ENCODE peak calls at places on chromosome 19, in six cellular contexts. M is mesenchymal stem cell, I is IMR-90, N is neuronal stem cell, B is H9, Q is trophoblast cell. S is an unnamed sample.
A peak's percentile ranks its signal among the peaks of the same experiment; 100 is the strongest.

GRCh38 chr19:51439021-51439465 is 19.2 kb downstream of the SIGLEC8 start:
- DNase-seq in B (peak; percentile 40), N (no peak), Q (no peak), M (no peak), I (no peak), S (peak; percentile 21)

GRCh38 chr19:6023085-6023682 is 45.2 kb upstream of the RANBP3 start:
- DNase-seq in M (peak; percentile 58), B (no peak), Q (no peak), I (peak; percentile 71), N (no peak), S (no peak)

GRCh38 chr19:14556662-14557188 is 15.1 kb downstream of the NDUFB7 start:
- DNase-seq in I (peak; percentile 77), N (peak; percentile 72), Q (peak; percentile 86), M (peak; percentile 80), B (peak; percentile 93), S (peak; percentile 88)

GRCh38 chr19:18896421-18896841 is 473 bp upstream of the CERS1 start:
- DNase-seq in B (no peak), I (no peak), M (no peak), N (no peak), Q (no peak), S (no peak)

GRCh38 chr19:46299004-46299509 is 2.2 kb downstream of the HIF3A start:
- DNase-seq in I (peak; percentile 50), N (no peak), Q (no peak), M (peak; percentile 92), B (no peak), S (no peak)

GRCh38 chr19:31340059-31341025 is 8.9 kb downstream of the TSHZ3 start:
- DNase-seq in N (no peak), I (peak; percentile 62), M (peak; percentile 42), B (peak; percentile 27), Q (no peak), S (no peak)

GRCh38 chr19:18340990-18341868 is 831 bp downstream of the PGPEP1 start:
- DNase-seq in I (peak; percentile 42), Q (no peak), M (peak; percentile 68), N (no peak), B (peak; percentile 52), S (peak; percentile 45)

GRCh38 chr19:54433697-54434096 is 15.3 kb upstream of the LENG8 start:
- DNase-seq in B (no peak), Q (no peak), N (no peak), I (no peak), M (no peak), S (no peak)

GRCh38 chr19:48760514-48761221 is 5.3 kb downstream of the FGF21 start:
- DNase-seq in B (no peak), I (no peak), N (no peak), Q (no peak), M (no peak), S (no peak)

GRCh38 chr19:6359517-6359916 is 1.8 kb upstream of the CLPP start:
- DNase-seq in B (no peak), I (no peak), N (no peak), Q (no peak), M (no peak), S (no peak)

GRCh38 chr19:13366529-13367143 is 139.6 kb downstream of the CACNA1A start:
- DNase-seq in N (peak; percentile 30), Q (no peak), B (peak; percentile 40), M (no peak), I (peak; percentile 31), S (peak; percentile 57)

GRCh38 chr19:14096272-14096992 is 5.9 kb upstream of the SAMD1 start:
- DNase-seq in M (no peak), Q (no peak), N (no peak), B (no peak), I (no peak), S (peak; percentile 37)

GRCh38 chr19:37361994-37362393 is 8.9 kb upstream of the ZNF527 start:
- DNase-seq in I (peak; percentile 67), N (no peak), Q (no peak), B (no peak), M (peak; percentile 11), S (no peak)

GRCh38 chr19:38849746-38850230 is at the start of gene HNRNPL:
- DNase-seq in N (no peak), I (no peak), Q (no peak), M (no peak), B (no peak), S (no peak)

GRCh38 chr19:13959962-13960862 is 7.9 kb downstream of the DCAF15 start:
- DNase-seq in B (peak; percentile 64), N (no peak), I (no peak), M (no peak), Q (no peak), S (peak; percentile 59)

GRCh38 chr19:12938536-12939291 is at the start of gene CALR:
- DNase-seq in N (no peak), M (peak; percentile 58), Q (no peak), I (no peak), B (no peak), S (peak; percentile 53)

GRCh38 chr19:18282021-18282787 is 782 bp upstream of the JUND start:
- DNase-seq in M (no peak), N (no peak), Q (no peak), B (no peak), I (no peak), S (peak; percentile 96)

GRCh38 chr19:34452671-34453253 is 24.6 kb downstream of the UBA2 start:
- DNase-seq in M (no peak), N (no peak), B (no peak), Q (no peak), I (peak; percentile 64), S (no peak)

GRCh38 chr19:17784201-17785008 is 10.5 kb upstream of the B3GNT3 start:
- DNase-seq in I (peak; percentile 36), M (peak; percentile 55), B (peak; percentile 83), N (peak; percentile 54), Q (peak; percentile 61), S (peak; percentile 85)

GRCh38 chr19:46330319-46330918 is 16.5 kb upstream of the PPP5C start:
- DNase-seq in B (no peak), N (no peak), I (no peak), Q (no peak), M (no peak), S (no peak)

GRCh38 chr19:6150289-6150688 is 14.8 kb downstream of the ACSBG2 start:
- DNase-seq in M (peak; percentile 43), N (no peak), I (peak; percentile 9), B (no peak), Q (no peak), S (no peak)

GRCh38 chr19:38197937-38198704 is 25.9 kb downstream of the DPF1 start:
- DNase-seq in N (no peak), B (peak; percentile 26), I (no peak), M (no peak), Q (no peak), S (no peak)

GRCh38 chr19:18543814-18544475 is 572 bp upstream of the FKBP8 start:
- DNase-seq in B (peak; percentile 78), M (peak; percentile 84), N (peak; percentile 30), Q (peak; percentile 79), I (peak; percentile 40), S (peak; percentile 91)

GRCh38 chr19:13149628-13150186 is 468 bp downstream of the STX10 start:
- DNase-seq in I (no peak), M (peak; percentile 62), Q (no peak), B (peak; percentile 61), N (peak; percentile 27), S (no peak)

GRCh38 chr19:6745965-6746364 is 6.5 kb downstream of the TRIP10 start:
- DNase-seq in I (no peak), Q (no peak), B (no peak), N (no peak), M (no peak), S (no peak)

GRCh38 chr19:18975864-18976263 is 34.8 kb upstream of the HOMER3 start:
- DNase-seq in I (no peak), Q (no peak), M (no peak), N (no peak), B (no peak), S (no peak)

GRCh38 chr19:53424968-53425597 is 6.7 kb upstream of the ZNF761 start:
- DNase-seq in M (peak; percentile 50), I (peak; percentile 65), B (peak; percentile 87), N (peak; percentile 67), Q (peak; percentile 73), S (peak; percentile 88)

GRCh38 chr19:32387701-32388392 is 17.7 kb upstream of the DPY19L3 start:
- DNase-seq in I (peak; percentile 62), Q (no peak), N (no peak), B (no peak), M (no peak), S (no peak)

GRCh38 chr19:33486936-33487793 is 34.4 kb downstream of the PEPD start:
- DNase-seq in N (no peak), Q (no peak), I (no peak), B (no peak), M (no peak), S (no peak)

GRCh38 chr19:14407889-14408640 is 11.1 kb downstream of the DDX39A start:
- DNase-seq in N (no peak), B (no peak), I (no peak), Q (no peak), M (no peak), S (no peak)

GRCh38 chr19:42290523-42291436 is 11.2 kb upstream of the PRR19 start:
- DNase-seq in M (peak; percentile 54), B (peak; percentile 45), N (no peak), Q (no peak), I (no peak), S (no peak)

GRCh38 chr19:33432408-33433170 is 59.1 kb downstream of the CEBPG start:
- DNase-seq in M (no peak), N (no peak), I (no peak), Q (no peak), B (no peak), S (no peak)

GRCh38 chr19:48271531-48272151 is 1.8 kb downstream of the ZNF114 start:
- DNase-seq in B (peak; percentile 80), M (peak; percentile 66), I (peak; percentile 35), N (peak; percentile 43), Q (peak; percentile 97), S (peak; percentile 96)

GRCh38 chr19:53908933-53909415 is at the start of gene CACNG7:
- DNase-seq in M (no peak), Q (no peak), I (no peak), B (peak; percentile 66), N (peak; percentile 57), S (peak; percentile 57)

GRCh38 chr19:5470264-5470671 is 15.1 kb downstream of the ZNRF4 start:
- DNase-seq in N (no peak), I (no peak), Q (no peak), M (no peak), B (no peak), S (no peak)

GRCh38 chr19:16659832-16660708 is at the start of gene SMIM7:
- DNase-seq in Q (peak; percentile 95), M (peak; percentile 99), I (peak; percentile 98), B (peak; percentile 99), N (peak; percentile 97), S (peak; percentile 99)
- H3K4me1 ChIP-seq in Q (peaks cover 15% of the 10 kb centered on the region), M (peaks cover 27% of the 10 kb centered on the region), I (no peaks in the 10 kb centered on the region), B (no peaks in the 10 kb centered on the region), N (peaks cover 11% of the 10 kb centered on the region), S (no peaks in the 10 kb centered on the region)

GRCh38 chr19:40689339-40690049 is 957 bp downstream of the NUMBL start:
- DNase-seq in Q (peak; percentile 33), M (peak; percentile 30), B (no peak), N (no peak), I (no peak), S (peak; percentile 46)
- H4K8ac ChIP-seq in Q (peak overlapping the region; percentile 4), M (peak overlapping the region; percentile 85), B (no peak overlapping the region), N (no peak overlapping the region), I (peak overlapping the region; percentile 81), S (no peak overlapping the region)

GRCh38 chr19:3808420-3809143 is 22.4 kb upstream of the MATK start:
- DNase-seq in N (no peak), I (no peak), B (peak; percentile 28), Q (no peak), M (no peak), S (no peak)
- H2BK120ac ChIP-seq in N (no peak overlapping the region), I (no peak overlapping the region), B (no peak overlapping the region), Q (no peak overlapping the region), M (no peak overlapping the region), S (no peak overlapping the region)

GRCh38 chr19:1849999-1850398 is 1.7 kb upstream of the REXO1 start:
- DNase-seq in M (no peak), Q (no peak), B (no peak), I (no peak), N (no peak), S (no peak)
- H3K4me1 ChIP-seq in M (peaks cover 41% of the 10 kb centered on the region), Q (peaks cover 11% of the 10 kb centered on the region), B (no peaks in the 10 kb centered on the region), I (peaks cover 19% of the 10 kb centered on the region), N (peaks cover 13% of the 10 kb centered on the region), S (peaks cover 4% of the 10 kb centered on the region)

S was measured in mesendoderm.